ENCODE peak calls at places on chromosome 15, in five cellular contexts. K, O, N, L and I are unnamed samples.

GRCh38 chr15:101022306-101022705 is 103.1 kb downstream of the LRRK1 start:
- DNase-seq in N (no peak), L (no peak), K (peak), O (no peak), I (peak)

GRCh38 chr15:69300129-69300588 is 1.4 kb downstream of the PAQR5 start:
- DNase-seq in K (no peak), O (no peak), N (no peak), L (no peak), I (no peak)

GRCh38 chr15:38945551-38946298 is 381.1 kb upstream of the RASGRP1 start:
- DNase-seq in K (no peak), L (no peak), O (no peak), N (no peak), I (no peak)

GRCh38 chr15:98548172-98548971 is 100.0 kb upstream of the IGF1R start:
- DNase-seq in O (peak), L (peak), N (no peak), K (peak), I (peak)

GRCh38 chr15:42919308-42919707 is 1.3 kb downstream of the TTBK2 start:
- DNase-seq in L (peak), O (no peak), N (no peak), K (no peak), I (no peak)

GRCh38 chr15:39332846-39333245 is 248.0 kb upstream of the THBS1 start:
- DNase-seq in K (no peak), L (no peak), N (no peak), O (no peak), I (no peak)

GRCh38 chr15:47394410-47394809 is 322.9 kb upstream of the SEMA6D start:
- DNase-seq in N (no peak), O (no peak), K (no peak), L (no peak), I (no peak)

GRCh38 chr15:62165793-62166380 is 802 bp upstream of the C2CD4B start:
- DNase-seq in K (no peak), N (no peak), O (no peak), L (no peak), I (no peak)

GRCh38 chr15:48550822-48551525 is 94.5 kb downstream of the FBN1 start:
- DNase-seq in N (no peak), K (no peak), L (no peak), O (no peak), I (no peak)

GRCh38 chr15:68414591-68414990 is 17.4 kb downstream of the ITGA11 start:
- DNase-seq in L (no peak), K (peak), O (no peak), N (no peak), I (no peak)

GRCh38 chr15:66095871-66096710 is 157.5 kb downstream of the MEGF11 start:
- DNase-seq in N (no peak), K (peak), O (no peak), L (no peak), I (no peak)

GRCh38 chr15:38128389-38128788 is 124.2 kb upstream of the SPRED1 start:
- DNase-seq in L (peak), O (no peak), K (no peak), N (no peak), I (no peak)

GRCh38 chr15:53511175-53511574 is 248.3 kb downstream of the WDR72 start:
- DNase-seq in K (no peak), N (no peak), L (no peak), O (no peak), I (no peak)

GRCh38 chr15:52020253-52021085 is 1.4 kb downstream of the MAPK6 start:
- DNase-seq in L (peak), O (no peak), K (no peak), N (no peak), I (no peak)

GRCh38 chr15:94412979-94413741 is 181.8 kb downstream of the MCTP2 start:
- DNase-seq in K (no peak), N (no peak), O (no peak), L (peak), I (no peak)

GRCh38 chr15:29819979-29820801 is 2.1 kb downstream of the TJP1 start:
- DNase-seq in K (no peak), O (no peak), N (no peak), L (peak), I (no peak)

GRCh38 chr15:25175789-25176615 is 221.2 kb downstream of the SNRPN start:
- DNase-seq in O (peak), L (no peak), K (peak), N (no peak), I (peak)

GRCh38 chr15:58698887-58699641 is 50.4 kb downstream of the ADAM10 start:
- DNase-seq in L (peak), K (no peak), O (no peak), N (no peak), I (no peak)

GRCh38 chr15:48396020-48396419 is 64.8 kb downstream of the DUT start:
- DNase-seq in K (no peak), O (no peak), L (no peak), N (no peak), I (no peak)

GRCh38 chr15:41779662-41780157 is 5.4 kb downstream of the MAPKBP1 start:
- DNase-seq in L (no peak), N (no peak), K (no peak), O (no peak), I (no peak)

GRCh38 chr15:81087121-81087520 is 46.9 kb upstream of the CFAP161 start:
- DNase-seq in O (no peak), N (no peak), K (no peak), L (no peak), I (no peak)

GRCh38 chr15:28977377-28978010 is 91.7 kb downstream of the APBA2 start:
- DNase-seq in N (no peak), K (no peak), L (peak), O (peak), I (peak)

GRCh38 chr15:71899665-71900064 is 89.3 kb downstream of the NR2E3 start:
- DNase-seq in K (no peak), O (no peak), N (no peak), L (no peak), I (no peak)

GRCh38 chr15:37891754-37892368 is 42.6 kb upstream of the TMCO5A start:
- DNase-seq in K (no peak), N (no peak), O (no peak), L (peak), I (no peak)

GRCh38 chr15:60672400-60672799 is 193.5 kb upstream of the ICE2 start:
- DNase-seq in K (no peak), O (no peak), N (no peak), L (no peak), I (no peak)
- TF ChIP-seq POLR2A in K (no peak), O (no peak), N (no peak), L (no peak), I (no peak)

DNA sequence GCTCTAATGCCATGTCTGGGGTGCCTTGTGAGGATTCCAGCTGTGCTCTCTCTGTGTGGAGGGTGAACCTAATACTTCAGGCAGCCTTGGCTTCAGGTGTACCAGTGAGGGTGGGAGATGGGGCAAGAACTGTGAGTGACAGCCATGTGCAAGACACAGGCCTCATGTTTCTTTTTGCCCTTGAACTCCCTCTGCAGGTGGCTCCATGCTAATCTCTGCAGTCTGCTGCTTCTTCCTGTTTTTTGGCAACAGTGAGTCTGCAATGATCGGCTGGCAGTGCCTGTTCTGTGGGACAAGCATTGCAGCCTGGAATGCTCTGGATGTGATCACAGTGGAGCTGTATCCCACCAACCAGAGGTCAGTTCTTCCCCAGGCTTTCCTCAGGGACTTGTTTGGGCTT is 189.3 kb downstream of the SV2B start:
- DNase-seq in K (no peak), N (no peak), L (no peak), O (no peak), I (no peak)
- TF ChIP-seq CTCF in K (no peak), N (peak), L (no peak), O (no peak), I (no peak)

GRCh38 chr15:89320200-89320599 is 14.4 kb downstream of the POLG start:
- DNase-seq in K (no peak), L (no peak), N (no peak), O (no peak), I (no peak)

GRCh38 chr15:89317188-89317720 is 17.4 kb downstream of the POLG start:
- DNase-seq in L (no peak), N (no peak), K (no peak), O (no peak), I (no peak)

DNA sequence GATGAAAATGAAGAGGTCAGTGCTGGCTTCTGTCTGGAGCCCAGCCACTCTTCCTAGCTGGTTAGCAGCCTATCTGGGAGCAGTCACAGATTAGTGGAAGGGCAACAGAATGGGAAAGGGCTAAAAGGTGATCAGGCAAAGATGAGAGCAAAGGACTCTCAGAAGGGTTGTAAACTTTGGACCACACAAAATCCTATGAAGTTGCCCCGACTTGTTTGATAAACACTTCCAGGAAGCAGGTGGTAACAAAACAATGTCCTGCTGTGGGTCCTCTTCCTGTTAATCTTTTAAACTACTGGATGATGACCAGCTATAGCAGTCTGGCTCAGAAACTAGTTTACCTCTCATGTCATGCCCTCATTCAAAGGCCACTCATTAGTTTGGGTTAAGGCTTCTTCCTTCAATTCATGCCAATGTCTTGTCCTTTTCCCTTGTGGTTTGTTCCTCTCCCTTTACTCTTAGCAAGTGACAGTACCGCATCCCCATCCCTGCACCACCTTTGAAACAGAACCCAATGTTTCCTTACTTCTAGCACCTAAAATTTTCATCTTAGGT is 19.2 kb downstream of the POLG start:
- DNase-seq in N (no peak), K (no peak), O (no peak), L (no peak), I (no peak)
- TF ChIP-seq POLR2A in N (no peak), K (no peak), O (no peak), L (no peak), I (no peak)

DNA sequence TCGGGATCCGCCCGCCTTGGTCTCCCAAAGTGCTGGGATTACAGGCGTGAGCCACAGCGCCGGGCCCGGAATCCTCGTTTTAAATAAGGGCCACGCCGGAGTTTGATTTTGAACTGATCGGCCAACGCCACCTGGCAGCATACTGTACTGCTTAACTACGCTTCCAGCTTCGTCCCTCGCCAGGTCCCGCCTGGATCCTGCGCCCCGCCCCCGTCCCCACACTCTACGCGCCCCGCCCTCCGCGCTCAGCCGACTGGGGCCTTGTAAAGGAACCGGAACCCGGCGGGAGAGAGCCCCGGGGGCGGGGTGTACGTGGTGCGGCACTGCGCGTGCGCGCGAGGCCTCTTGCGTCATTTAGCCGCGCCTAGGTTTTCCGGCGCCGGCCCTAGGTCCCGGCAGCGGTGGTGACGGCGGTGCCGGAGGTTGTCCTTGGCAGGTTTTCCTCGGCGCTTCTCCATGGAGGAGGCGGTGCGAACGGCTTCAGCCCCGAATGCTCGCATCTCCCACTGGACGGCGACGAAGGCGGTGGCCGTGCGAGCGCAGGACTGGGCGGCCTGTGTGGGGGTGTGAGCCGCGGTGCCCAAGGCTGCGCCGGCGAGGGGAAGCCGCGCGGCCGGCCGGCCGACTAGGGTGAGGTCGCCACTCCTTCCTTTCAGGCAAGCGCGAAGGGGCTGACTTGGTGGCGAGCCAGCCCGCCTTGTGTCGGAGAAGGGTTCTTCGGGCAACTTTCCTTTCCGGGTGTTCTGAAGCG is at the start of gene NIPA2:
- DNase-seq in K (peak), O (peak), L (peak), N (peak), I (peak)
- TF ChIP-seq CTCF in K (no peak), O (no peak), L (no peak), N (no peak), I (no peak)

GRCh38 chr15:92810418-92811138 is 89.5 kb upstream of the CHD2 start:
- DNase-seq in O (peak), N (no peak), K (peak), L (peak), I (peak)
- TF ChIP-seq POLR2A in O (peak), N (no peak), K (no peak), L (peak), I (no peak)

DNA sequence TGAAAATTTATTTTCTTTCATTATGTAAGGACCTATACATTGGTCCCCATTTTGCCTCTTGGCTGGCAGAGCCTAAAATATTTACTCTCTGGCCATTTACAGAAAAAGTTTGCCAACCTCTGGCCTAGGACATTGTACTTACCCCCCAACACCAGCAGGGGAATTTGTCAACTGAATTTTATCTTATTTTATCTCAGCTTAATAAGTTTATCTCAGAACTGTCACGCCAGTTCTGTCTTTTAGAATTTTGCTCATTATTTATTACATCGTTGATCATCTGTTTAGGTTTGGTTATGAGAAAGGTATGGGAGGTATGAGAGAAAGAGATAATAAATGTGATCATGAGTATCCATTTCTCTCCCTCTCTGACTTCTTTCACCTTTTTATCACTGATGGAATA is 38.3 kb downstream of the CHD2 start:
- DNase-seq in L (no peak), K (no peak), O (no peak), N (no peak), I (no peak)
- TF ChIP-seq CTCF in L (peak), K (no peak), O (peak), N (no peak), I (no peak)

DNA sequence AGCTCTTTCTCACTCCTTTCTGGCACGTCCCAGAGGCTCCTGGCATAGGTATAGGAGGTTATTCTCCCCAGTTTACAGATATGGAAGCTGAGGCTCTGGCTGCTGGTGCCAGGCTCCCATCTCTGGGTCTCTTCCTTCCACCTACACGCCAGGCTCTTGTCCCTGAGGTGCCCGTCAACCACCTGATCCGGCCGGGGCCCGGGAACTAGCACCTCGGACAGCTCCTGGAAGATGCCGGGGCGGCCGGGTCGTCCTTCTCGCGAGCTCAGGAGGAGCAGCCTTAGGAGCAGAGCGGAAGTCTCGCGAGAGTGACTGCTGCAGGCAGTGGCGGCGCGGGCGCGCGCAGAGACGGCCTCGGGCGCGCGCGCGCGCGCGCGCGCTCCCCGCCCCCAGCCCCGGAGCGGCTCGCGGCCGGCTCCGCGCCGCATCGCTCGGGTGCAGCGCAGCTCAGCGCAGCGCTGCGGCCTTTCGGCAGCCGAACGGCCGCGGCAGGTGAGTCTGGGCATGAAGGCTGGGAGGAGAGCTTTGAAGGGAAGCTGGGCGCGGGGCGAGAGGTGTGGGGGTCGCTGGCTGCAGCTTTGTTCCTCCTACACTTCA is at the start of gene SCAMP5:
- DNase-seq in L (peak), N (peak), K (peak), O (peak), I (peak)
- TF ChIP-seq POLR2A in L (no peak), N (peak), K (no peak), O (no peak), I (no peak)

DNA sequence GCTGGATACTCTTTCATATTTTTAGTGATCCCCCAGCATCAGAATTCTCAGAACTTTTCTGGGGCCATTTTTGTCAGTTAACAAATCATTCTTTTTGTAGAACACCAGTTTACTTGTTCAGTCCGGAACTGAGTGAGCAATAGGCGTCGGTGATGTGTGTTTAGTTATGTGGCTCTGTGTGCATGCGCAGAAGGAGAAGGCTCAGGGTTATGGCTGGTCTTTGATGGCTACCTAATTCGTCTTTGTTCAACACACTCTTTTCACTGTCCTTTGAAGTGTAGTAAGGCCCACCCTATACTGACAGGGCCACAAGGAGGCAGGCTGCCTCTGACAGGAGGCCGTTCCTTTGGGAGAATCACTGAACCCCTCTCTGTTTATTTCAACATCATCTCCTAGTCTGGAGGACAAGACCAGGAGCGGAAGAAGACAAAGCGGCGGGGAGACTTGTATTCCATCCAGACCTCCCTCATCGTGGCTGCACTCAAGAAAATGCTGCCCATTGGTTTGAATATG is 158.2 kb upstream of the CHRM5 start:
- DNase-seq in K (no peak), L (peak), N (no peak), O (no peak), I (no peak)
- TF ChIP-seq CTCF in K (no peak), L (peak), N (no peak), O (no peak), I (no peak)

DNA sequence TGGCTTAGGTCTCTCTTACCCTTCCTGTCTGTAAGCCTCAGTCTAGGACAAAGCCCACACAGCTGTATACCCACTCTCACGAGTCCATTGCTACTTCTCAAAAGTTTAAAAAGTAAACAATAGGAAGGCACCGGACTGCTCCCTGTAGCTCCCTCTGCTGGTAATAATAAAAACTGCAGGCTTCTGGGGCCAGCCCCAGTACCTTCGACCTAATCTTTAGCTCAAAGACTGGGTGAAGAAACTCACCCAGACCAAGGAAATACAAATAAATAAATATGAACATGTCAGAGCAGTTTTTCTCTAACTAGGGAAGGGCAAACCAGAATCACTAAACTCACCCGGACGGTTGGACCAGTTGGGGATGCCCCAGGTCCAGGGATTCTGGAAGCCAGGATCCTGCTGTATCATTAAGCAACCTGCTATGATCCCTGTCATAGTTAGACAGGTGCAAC is 5.0 kb downstream of the FAM219B start:
- DNase-seq in O (no peak), N (no peak), K (no peak), L (peak), I (peak)
- TF ChIP-seq POLR2A in O (no peak), N (no peak), K (no peak), L (no peak), I (no peak)

DNA sequence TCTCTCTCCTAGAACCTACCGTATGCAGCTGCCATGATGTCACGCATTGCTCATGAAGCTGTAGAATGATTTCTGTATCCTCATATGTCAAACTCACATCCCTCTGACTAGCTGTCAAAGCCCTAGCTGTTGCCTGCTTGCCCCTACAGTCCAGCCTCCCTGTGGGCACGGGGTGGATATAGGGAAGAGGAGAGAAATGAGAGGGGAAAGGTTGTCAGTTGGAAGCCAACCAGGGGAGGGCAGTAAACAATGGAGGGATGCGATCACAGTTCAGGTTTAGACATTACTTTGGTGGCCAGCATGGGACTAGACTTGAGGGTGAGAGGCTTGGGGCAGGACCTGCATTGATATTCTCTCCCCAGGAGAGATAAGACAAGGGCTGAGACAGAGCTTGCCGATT is 1.7 kb upstream of the HDGFL3 start:
- DNase-seq in K (no peak), O (no peak), N (no peak), L (no peak), I (no peak)
- TF ChIP-seq CTCF in K (no peak), O (no peak), N (no peak), L (no peak), I (no peak)